ENCODE peak calls at places on chromosomes 2 and 18, in ten cellular contexts. One of them, this sample, is unnamed.

GRCh38 chr2:156455366-156455975 is 19.3 kb downstream of the GPD2 start:
- DNase-seq in GM23338: no peak
- DNase-seq in Peyer's patch: no peak
- DNase-seq in AG04450: no peak
- DNase-seq in adipocyte: peak; percentile 47
- DNase-seq in pancreas: no peak
- DNase-seq in brain microvascular endothelial cell: no peak
- DNase-seq in IMR-90: peak; percentile 50
- DNase-seq in GM12865: no peak
- DNase-seq in CD8-positive, alpha-beta memory T cell: no peak
- DNase-seq in this sample: no peak

GRCh38 chr18:60675801-60676200 is 303.2 kb upstream of the MC4R start:
- DNase-seq in pancreas: no peak
- DNase-seq in brain microvascular endothelial cell: no peak
- DNase-seq in AG04450: no peak
- DNase-seq in GM12865: no peak
- DNase-seq in IMR-90: no peak
- DNase-seq in GM23338: no peak
- DNase-seq in adipocyte: peak; percentile 4
- DNase-seq in Peyer's patch: no peak
- DNase-seq in CD8-positive, alpha-beta memory T cell: no peak
- DNase-seq in this sample: no peak

GRCh38 chr2:229920011-229920781 is 1.6 kb downstream of the TRIP12 start:
- DNase-seq in pancreas: no peak
- DNase-seq in GM12865: peak; percentile 32
- DNase-seq in IMR-90: no peak
- DNase-seq in brain microvascular endothelial cell: no peak
- DNase-seq in Peyer's patch: peak; percentile 41
- DNase-seq in GM23338: no peak
- DNase-seq in adipocyte: peak; percentile 42
- DNase-seq in CD8-positive, alpha-beta memory T cell: peak; percentile 22
- DNase-seq in AG04450: no peak
- DNase-seq in this sample: no peak

GRCh38 chr2:195021704-195022513 is 635.1 kb upstream of the SLC39A10 start:
- DNase-seq in GM12865: peak; percentile 36
- DNase-seq in adipocyte: no peak
- DNase-seq in CD8-positive, alpha-beta memory T cell: no peak
- DNase-seq in brain microvascular endothelial cell: no peak
- DNase-seq in GM23338: no peak
- DNase-seq in pancreas: no peak
- DNase-seq in Peyer's patch: no peak
- DNase-seq in IMR-90: no peak
- DNase-seq in AG04450: no peak
- DNase-seq in this sample: no peak

GRCh38 chr2:122055541-122055940 is 300.1 kb downstream of the TSN start:
- DNase-seq in GM12865: no peak
- DNase-seq in GM23338: no peak
- DNase-seq in Peyer's patch: no peak
- DNase-seq in pancreas: no peak
- DNase-seq in adipocyte: no peak
- DNase-seq in IMR-90: no peak
- DNase-seq in CD8-positive, alpha-beta memory T cell: no peak
- DNase-seq in brain microvascular endothelial cell: no peak
- DNase-seq in AG04450: no peak
- DNase-seq in this sample: no peak

GRCh38 chr2:58890865-58891525 is 649.9 kb upstream of the FANCL start:
- DNase-seq in adipocyte: no peak
- DNase-seq in brain microvascular endothelial cell: no peak
- DNase-seq in GM23338: peak; percentile 26
- DNase-seq in CD8-positive, alpha-beta memory T cell: no peak
- DNase-seq in AG04450: no peak
- DNase-seq in IMR-90: no peak
- DNase-seq in Peyer's patch: no peak
- DNase-seq in pancreas: no peak
- DNase-seq in GM12865: no peak
- DNase-seq in this sample: no peak

GRCh38 chr2:65658871-65659270 is 226.5 kb upstream of the SPRED2 start:
- DNase-seq in Peyer's patch: no peak
- DNase-seq in adipocyte: peak; percentile 19
- DNase-seq in GM23338: no peak
- DNase-seq in AG04450: no peak
- DNase-seq in IMR-90: peak; percentile 15
- DNase-seq in CD8-positive, alpha-beta memory T cell: no peak
- DNase-seq in GM12865: no peak
- DNase-seq in brain microvascular endothelial cell: peak; percentile 15
- DNase-seq in pancreas: no peak
- DNase-seq in this sample: no peak

GRCh38 chr2:180291060-180291459 is 284.0 kb upstream of the CWC22 start:
- DNase-seq in Peyer's patch: no peak
- DNase-seq in GM23338: no peak
- DNase-seq in IMR-90: peak; percentile 60
- DNase-seq in CD8-positive, alpha-beta memory T cell: no peak
- DNase-seq in GM12865: no peak
- DNase-seq in pancreas: no peak
- DNase-seq in adipocyte: peak; percentile 50
- DNase-seq in AG04450: no peak
- DNase-seq in brain microvascular endothelial cell: peak; percentile 75
- DNase-seq in this sample: no peak

GRCh38 chr2:139217641-139218040 is 437.5 kb upstream of the NXPH2 start:
- DNase-seq in adipocyte: no peak
- DNase-seq in CD8-positive, alpha-beta memory T cell: no peak
- DNase-seq in Peyer's patch: no peak
- DNase-seq in IMR-90: no peak
- DNase-seq in GM23338: no peak
- DNase-seq in pancreas: no peak
- DNase-seq in brain microvascular endothelial cell: no peak
- DNase-seq in GM12865: no peak
- DNase-seq in AG04450: no peak
- DNase-seq in this sample: no peak

GRCh38 chr2:71930073-71930681 is 217.5 kb downstream of the CYP26B1 start:
- DNase-seq in brain microvascular endothelial cell: no peak
- DNase-seq in adipocyte: peak; percentile 40
- DNase-seq in GM23338: no peak
- DNase-seq in AG04450: peak; percentile 7
- DNase-seq in GM12865: no peak
- DNase-seq in CD8-positive, alpha-beta memory T cell: no peak
- DNase-seq in pancreas: peak; percentile 58
- DNase-seq in IMR-90: no peak
- DNase-seq in Peyer's patch: no peak
- DNase-seq in this sample: no peak

GRCh38 chr2:160952462-160952861 is 207.8 kb upstream of the TANK start:
- DNase-seq in CD8-positive, alpha-beta memory T cell: no peak
- DNase-seq in pancreas: no peak
- DNase-seq in IMR-90: peak; percentile 55
- DNase-seq in AG04450: peak; percentile 21
- DNase-seq in Peyer's patch: no peak
- DNase-seq in adipocyte: no peak
- DNase-seq in GM23338: no peak
- DNase-seq in brain microvascular endothelial cell: no peak
- DNase-seq in GM12865: no peak
- DNase-seq in this sample: no peak

GRCh38 chr2:132984731-132985130 is 314.7 kb upstream of the LYPD1 start:
- DNase-seq in AG04450: no peak
- DNase-seq in GM12865: no peak
- DNase-seq in pancreas: no peak
- DNase-seq in IMR-90: no peak
- DNase-seq in CD8-positive, alpha-beta memory T cell: no peak
- DNase-seq in brain microvascular endothelial cell: no peak
- DNase-seq in adipocyte: no peak
- DNase-seq in Peyer's patch: no peak
- DNase-seq in GM23338: no peak
- DNase-seq in this sample: no peak

GRCh38 chr2:9675369-9676351 is 44.9 kb upstream of the YWHAQ start:
- DNase-seq in IMR-90: peak; percentile 96
- DNase-seq in AG04450: peak; percentile 81
- DNase-seq in GM23338: peak; percentile 18
- DNase-seq in pancreas: no peak
- DNase-seq in GM12865: no peak
- DNase-seq in CD8-positive, alpha-beta memory T cell: no peak
- DNase-seq in brain microvascular endothelial cell: peak; percentile 85
- DNase-seq in adipocyte: peak; percentile 86
- DNase-seq in Peyer's patch: no peak
- DNase-seq in this sample: no peak

GRCh38 chr18:366466-367053 is 98.7 kb upstream of the THOC1 start:
- DNase-seq in IMR-90: no peak
- DNase-seq in GM12865: no peak
- DNase-seq in Peyer's patch: no peak
- DNase-seq in adipocyte: no peak
- DNase-seq in AG04450: no peak
- DNase-seq in pancreas: no peak
- DNase-seq in brain microvascular endothelial cell: no peak
- DNase-seq in CD8-positive, alpha-beta memory T cell: no peak
- DNase-seq in GM23338: peak; percentile 56
- DNase-seq in this sample: no peak

GRCh38 chr2:241540766-241541561 is 17.6 kb upstream of the BOK start:
- DNase-seq in Peyer's patch: peak; percentile 31
- DNase-seq in pancreas: peak; percentile 90
- DNase-seq in AG04450: no peak
- DNase-seq in GM23338: peak; percentile 90
- DNase-seq in GM12865: peak; percentile 73
- DNase-seq in brain microvascular endothelial cell: peak; percentile 22
- DNase-seq in adipocyte: peak; percentile 75
- DNase-seq in CD8-positive, alpha-beta memory T cell: peak; percentile 39
- DNase-seq in IMR-90: no peak
- DNase-seq in this sample: peak; percentile 79

GRCh38 chr2:134136702-134137101 is 117.2 kb upstream of the MGAT5 start:
- DNase-seq in CD8-positive, alpha-beta memory T cell: no peak
- DNase-seq in GM12865: no peak
- DNase-seq in pancreas: no peak
- DNase-seq in GM23338: no peak
- DNase-seq in AG04450: no peak
- DNase-seq in adipocyte: no peak
- DNase-seq in Peyer's patch: no peak
- DNase-seq in IMR-90: no peak
- DNase-seq in brain microvascular endothelial cell: no peak
- DNase-seq in this sample: no peak

GRCh38 chr2:134135793-134136192 is 118.1 kb upstream of the MGAT5 start:
- DNase-seq in AG04450: no peak
- DNase-seq in GM12865: no peak
- DNase-seq in GM23338: no peak
- DNase-seq in Peyer's patch: no peak
- DNase-seq in brain microvascular endothelial cell: no peak
- DNase-seq in adipocyte: no peak
- DNase-seq in pancreas: no peak
- DNase-seq in IMR-90: no peak
- DNase-seq in CD8-positive, alpha-beta memory T cell: no peak
- DNase-seq in this sample: no peak

GRCh38 chr2:134134827-134135226 is 119.0 kb upstream of the MGAT5 start:
- DNase-seq in GM23338: no peak
- DNase-seq in GM12865: no peak
- DNase-seq in IMR-90: no peak
- DNase-seq in CD8-positive, alpha-beta memory T cell: no peak
- DNase-seq in pancreas: no peak
- DNase-seq in AG04450: no peak
- DNase-seq in Peyer's patch: no peak
- DNase-seq in brain microvascular endothelial cell: no peak
- DNase-seq in adipocyte: no peak
- DNase-seq in this sample: no peak

GRCh38 chr2:134138115-134138514 is 115.8 kb upstream of the MGAT5 start:
- DNase-seq in adipocyte: peak; percentile 30
- DNase-seq in pancreas: no peak
- DNase-seq in AG04450: no peak
- DNase-seq in Peyer's patch: no peak
- DNase-seq in IMR-90: peak; percentile 45
- DNase-seq in GM23338: no peak
- DNase-seq in brain microvascular endothelial cell: peak; percentile 55
- DNase-seq in GM12865: no peak
- DNase-seq in CD8-positive, alpha-beta memory T cell: no peak
- DNase-seq in this sample: no peak

GRCh38 chr2:134137182-134137595 is 116.7 kb upstream of the MGAT5 start:
- DNase-seq in CD8-positive, alpha-beta memory T cell: no peak
- DNase-seq in GM23338: no peak
- DNase-seq in pancreas: no peak
- DNase-seq in AG04450: no peak
- DNase-seq in Peyer's patch: peak; percentile 43
- DNase-seq in brain microvascular endothelial cell: no peak
- DNase-seq in adipocyte: peak; percentile 69
- DNase-seq in IMR-90: peak; percentile 55
- DNase-seq in GM12865: no peak
- DNase-seq in this sample: peak; percentile 18
- H3K4me3 ChIP-seq in CD8-positive, alpha-beta memory T cell: no peak overlapping the region
- H3K4me3 ChIP-seq in GM23338: no peak overlapping the region
- H3K4me3 ChIP-seq in pancreas: peak overlapping the region; percentile 14
- H3K4me3 ChIP-seq in AG04450: no peak overlapping the region
- H3K4me3 ChIP-seq in Peyer's patch: no peak overlapping the region
- H3K4me3 ChIP-seq in brain microvascular endothelial cell: no peak overlapping the region
- H3K4me3 ChIP-seq in adipocyte: peak overlapping the region; percentile 51
- H3K4me3 ChIP-seq in IMR-90: no peak overlapping the region
- H3K4me3 ChIP-seq in GM12865: no peak overlapping the region
- H3K4me3 ChIP-seq in this sample: no peak overlapping the region

GRCh38 chr2:48808311-48808710 is 52.8 kb upstream of the LHCGR start:
- DNase-seq in Peyer's patch: no peak
- DNase-seq in IMR-90: no peak
- DNase-seq in AG04450: no peak
- DNase-seq in GM12865: no peak
- DNase-seq in GM23338: no peak
- DNase-seq in brain microvascular endothelial cell: no peak
- DNase-seq in pancreas: no peak
- DNase-seq in adipocyte: no peak
- DNase-seq in CD8-positive, alpha-beta memory T cell: no peak
- DNase-seq in this sample: no peak
- H3K4me3 ChIP-seq in Peyer's patch: no peak overlapping the region
- H3K4me3 ChIP-seq in IMR-90: no peak overlapping the region
- H3K4me3 ChIP-seq in AG04450: no peak overlapping the region
- H3K4me3 ChIP-seq in GM12865: no peak overlapping the region
- H3K4me3 ChIP-seq in GM23338: no peak overlapping the region
- H3K4me3 ChIP-seq in brain microvascular endothelial cell: no peak overlapping the region
- H3K4me3 ChIP-seq in pancreas: no peak overlapping the region
- H3K4me3 ChIP-seq in adipocyte: no peak overlapping the region
- H3K4me3 ChIP-seq in CD8-positive, alpha-beta memory T cell: no peak overlapping the region
- H3K4me3 ChIP-seq in this sample: no peak overlapping the region

DNA sequence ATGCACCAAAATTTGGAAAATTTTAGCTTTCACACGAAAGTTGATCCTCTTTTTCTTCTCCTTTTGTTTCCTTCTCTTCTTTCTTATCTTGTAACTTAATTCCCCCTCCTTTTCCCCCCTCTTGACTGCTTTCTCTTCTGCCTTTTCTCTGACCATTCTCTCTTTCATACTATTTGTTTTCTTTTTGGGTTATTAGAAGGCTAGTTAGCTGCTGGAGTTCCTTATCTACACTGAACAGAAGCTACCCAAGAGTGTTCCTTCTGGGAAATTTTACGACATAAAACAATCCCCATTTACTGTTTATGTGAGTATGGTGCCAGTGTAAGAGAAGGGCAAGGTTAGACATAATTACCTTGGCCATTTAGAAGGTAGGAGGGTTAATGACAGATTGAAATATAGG is 218.4 kb upstream of the DTNA start:
- DNase-seq in IMR-90: no peak
- DNase-seq in GM12865: no peak
- DNase-seq in Peyer's patch: no peak
- DNase-seq in GM23338: no peak
- DNase-seq in CD8-positive, alpha-beta memory T cell: no peak
- DNase-seq in pancreas: no peak
- DNase-seq in adipocyte: no peak
- DNase-seq in brain microvascular endothelial cell: no peak
- DNase-seq in AG04450: no peak
- DNase-seq in this sample: no peak
- H3K4me3 ChIP-seq in IMR-90: no peak overlapping the region
- H3K4me3 ChIP-seq in GM12865: no peak overlapping the region
- H3K4me3 ChIP-seq in Peyer's patch: no peak overlapping the region
- H3K4me3 ChIP-seq in GM23338: no peak overlapping the region
- H3K4me3 ChIP-seq in CD8-positive, alpha-beta memory T cell: no peak overlapping the region
- H3K4me3 ChIP-seq in pancreas: no peak overlapping the region
- H3K4me3 ChIP-seq in adipocyte: no peak overlapping the region
- H3K4me3 ChIP-seq in brain microvascular endothelial cell: no peak overlapping the region
- H3K4me3 ChIP-seq in AG04450: no peak overlapping the region
- H3K4me3 ChIP-seq in this sample: no peak overlapping the region

GRCh38 chr2:130728007-130728454 is 839 bp upstream of the GPR148 start:
- DNase-seq in pancreas: no peak
- DNase-seq in AG04450: no peak
- DNase-seq in GM23338: peak; percentile 29
- DNase-seq in adipocyte: no peak
- DNase-seq in IMR-90: no peak
- DNase-seq in Peyer's patch: no peak
- DNase-seq in brain microvascular endothelial cell: no peak
- DNase-seq in GM12865: peak; percentile 18
- DNase-seq in CD8-positive, alpha-beta memory T cell: peak; percentile 53
- DNase-seq in this sample: no peak
- H3K4me3 ChIP-seq in pancreas: peak overlapping the region; percentile 69
- H3K4me3 ChIP-seq in AG04450: peak overlapping the region; percentile 61
- H3K4me3 ChIP-seq in GM23338: peak overlapping the region; percentile 90
- H3K4me3 ChIP-seq in adipocyte: peak overlapping the region; percentile 82
- H3K4me3 ChIP-seq in IMR-90: no peak overlapping the region
- H3K4me3 ChIP-seq in Peyer's patch: peak overlapping the region; percentile 60
- H3K4me3 ChIP-seq in brain microvascular endothelial cell: peak overlapping the region; percentile 58
- H3K4me3 ChIP-seq in GM12865: peak overlapping the region; percentile 2
- H3K4me3 ChIP-seq in CD8-positive, alpha-beta memory T cell: peak overlapping the region; percentile 71
- H3K4me3 ChIP-seq in this sample: no peak overlapping the region

This sample was measured in mucosa of descending colon.